ENCODE peak calls at places on chromosomes 12 and 14, in six cellular contexts. K is neuronal stem cell, Y is mesenchymal stem cell, N is H1, I is H9, J is trophoblast cell. O is an unnamed sample.

GRCh38 chr12:22719745-22720144 is 94.8 kb downstream of the ETNK1 start:
- DNase-seq in K (no peak), J (no peak), N (no peak), Y (no peak), I (no peak), O (no peak)

GRCh38 chr14:99753225-99754140 is 39.7 kb upstream of the EML1 start:
- DNase-seq in N (no peak), K (no peak), I (no peak), J (no peak), Y (peak; percentile 32), O (no peak)

GRCh38 chr12:67437011-67437410 is 167.9 kb downstream of the CAND1 start:
- DNase-seq in J (no peak), N (no peak), K (no peak), Y (peak; percentile 57), I (no peak), O (no peak)

GRCh38 chr12:51341259-51342007 is 5.0 kb downstream of the CELA1 start:
- DNase-seq in J (peak; percentile 92), Y (peak; percentile 76), K (peak; percentile 70), N (peak; percentile 79), I (peak; percentile 77), O (peak; percentile 64)

GRCh38 chr14:52703225-52703624 is 3.8 kb upstream of the PSMC6 start:
- DNase-seq in K (no peak), J (peak; percentile 40), N (no peak), I (no peak), Y (peak; percentile 91), O (peak; percentile 98)

GRCh38 chr12:95506707-95507523 is 33.0 kb downstream of the METAP2 start:
- DNase-seq in J (no peak), I (no peak), K (no peak), N (no peak), Y (no peak), O (peak; percentile 7)

GRCh38 chr12:93860659-93861373 is 183.6 kb downstream of the CRADD start:
- DNase-seq in I (no peak), N (no peak), Y (no peak), K (no peak), J (no peak), O (no peak)

GRCh38 chr12:19971396-19971802 is 396.9 kb upstream of the PDE3A start:
- DNase-seq in K (peak; percentile 18), I (peak; percentile 89), N (peak; percentile 54), Y (peak; percentile 69), J (peak; percentile 84), O (no peak)

GRCh38 chr12:94648578-94648977 is 1.8 kb downstream of the TMCC3 start:
- DNase-seq in J (no peak), Y (peak; percentile 29), I (no peak), K (no peak), N (no peak), O (no peak)

GRCh38 chr12:60760965-60761364 is 1165.1 kb downstream of the SLC16A7 start:
- DNase-seq in Y (no peak), K (no peak), J (no peak), N (no peak), I (no peak), O (no peak)

GRCh38 chr14:100498068-100498467 is 89.1 kb downstream of the BEGAIN start:
- DNase-seq in K (no peak), N (no peak), I (no peak), Y (no peak), J (no peak), O (no peak)

GRCh38 chr12:124395284-124395752 is 100.4 kb downstream of the RFLNA start:
- DNase-seq in K (no peak), N (no peak), J (no peak), I (no peak), Y (peak; percentile 80), O (no peak)

GRCh38 chr12:121590476-121591143 is 9.8 kb upstream of the KDM2B start:
- DNase-seq in K (peak; percentile 63), I (no peak), N (peak; percentile 49), Y (peak; percentile 71), J (no peak), O (peak; percentile 69)

GRCh38 chr14:106044949-106045596 is 518.7 kb downstream of the TMEM121 start:
- DNase-seq in I (no peak), K (no peak), Y (no peak), N (peak; percentile 40), J (peak; percentile 24), O (no peak)

GRCh38 chr12:114682920-114683708 is 861 bp downstream of the TBX3 start:
- DNase-seq in K (no peak), Y (no peak), J (peak; percentile 55), I (peak; percentile 63), N (peak; percentile 78), O (no peak)

GRCh38 chr12:52023182-52023975 is 16.6 kb downstream of the TAMALIN start:
- DNase-seq in J (peak; percentile 84), K (peak; percentile 80), N (peak; percentile 99), I (peak; percentile 93), Y (peak; percentile 72), O (peak; percentile 56)

GRCh38 chr12:63845726-63846125 is 1.2 kb downstream of the SRGAP1 start:
- DNase-seq in I (no peak), K (no peak), N (no peak), Y (peak; percentile 54), J (peak; percentile 41), O (peak; percentile 54)

GRCh38 chr12:93748672-93749403 is 71.7 kb downstream of the CRADD start:
- DNase-seq in J (no peak), N (no peak), Y (no peak), I (no peak), K (no peak), O (no peak)

GRCh38 chr14:98952595-98953325 is 319.2 kb downstream of the BCL11B start:
- DNase-seq in Y (no peak), I (no peak), N (no peak), K (no peak), J (peak; percentile 20), O (no peak)

GRCh38 chr12:122513660-122514059 is 12.9 kb upstream of the ZCCHC8 start:
- DNase-seq in I (no peak), Y (no peak), J (no peak), N (no peak), K (no peak), O (no peak)

GRCh38 chr14:74978416-74978947 is 23.1 kb upstream of the PGF start:
- DNase-seq in N (no peak), K (no peak), I (peak; percentile 39), J (peak; percentile 94), Y (peak; percentile 45), O (no peak)

GRCh38 chr14:86798330-86798729 is 1194.7 kb downstream of the GALC start:
- DNase-seq in J (no peak), Y (no peak), K (no peak), N (no peak), I (no peak), O (peak; percentile 16)

GRCh38 chr14:86794689-86795088 is 1198.3 kb downstream of the GALC start:
- DNase-seq in I (no peak), K (no peak), J (no peak), N (no peak), Y (no peak), O (no peak)

GRCh38 chr14:86796221-86797074 is 1196.5 kb downstream of the GALC start:
- DNase-seq in I (no peak), J (no peak), K (no peak), Y (peak; percentile 65), N (no peak), O (peak; percentile 23)

GRCh38 chr14:86799244-86799647 is 1193.7 kb downstream of the GALC start:
- DNase-seq in N (no peak), K (no peak), Y (peak; percentile 91), J (peak; percentile 23), I (no peak), O (peak; percentile 98)

DNA sequence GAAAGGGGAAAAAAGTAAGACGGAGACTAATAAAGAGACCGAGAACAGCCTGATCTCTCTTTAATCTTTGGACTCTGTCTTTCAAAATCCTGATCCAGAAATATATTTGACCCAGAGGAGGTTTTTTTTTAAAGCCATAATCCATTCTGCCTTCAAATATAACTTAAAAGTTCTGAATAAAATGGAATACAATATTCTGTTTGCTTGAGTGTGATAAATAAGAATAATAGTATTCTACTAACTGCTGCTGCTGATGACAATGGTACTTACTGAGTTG is 1196.0 kb downstream of the GALC start:
- DNase-seq in N (no peak), Y (no peak), K (no peak), I (no peak), J (no peak), O (no peak)
- H4K91ac ChIP-seq in N (no peak overlapping the region), Y (no peak overlapping the region), K (no peak overlapping the region), I (no peak overlapping the region), J (no peak overlapping the region), O (peak overlapping the region; percentile 84)

DNA sequence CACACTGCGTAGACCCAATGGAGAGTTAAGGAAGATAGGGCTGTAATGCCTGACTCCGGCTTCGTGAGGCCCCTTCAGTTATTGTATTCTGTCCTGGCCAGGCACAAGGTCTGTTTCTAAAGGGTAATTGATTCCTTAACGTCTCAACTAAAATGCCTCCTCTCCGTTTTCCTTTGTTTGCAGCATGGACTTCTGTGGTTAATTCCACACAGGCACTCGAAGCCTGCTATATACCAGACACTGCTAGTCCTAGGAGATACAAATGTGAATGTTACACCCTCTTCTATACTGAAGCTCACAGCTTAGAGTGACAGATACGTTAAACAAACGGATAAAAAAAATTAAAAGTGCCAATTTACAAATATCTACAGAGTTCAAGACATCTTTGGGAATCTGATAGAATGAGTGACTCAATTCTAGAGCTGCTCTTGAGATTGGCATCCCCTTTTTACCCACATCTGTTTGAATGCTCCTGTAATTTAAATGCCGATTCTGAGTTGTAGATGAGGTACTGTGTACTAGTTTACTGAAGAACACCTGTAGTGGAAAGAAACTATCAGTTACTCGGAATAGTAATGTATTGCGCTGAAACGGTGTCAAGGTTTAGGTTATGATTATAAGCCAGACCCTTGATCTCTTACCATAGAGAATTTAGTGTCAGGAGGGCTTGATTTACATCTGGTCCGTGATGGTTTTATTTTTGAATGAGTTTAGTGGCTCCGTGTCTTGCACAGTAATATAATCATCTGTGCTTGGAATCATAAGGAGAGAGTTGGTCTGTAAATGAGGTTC is 784 bp downstream of the PSMA6 start:
- DNase-seq in J (peak; percentile 29), N (no peak), K (no peak), I (no peak), Y (no peak), O (peak; percentile 4)
- H4K91ac ChIP-seq in J (peak overlapping the region; percentile 89), N (peak overlapping the region; percentile 69), K (no peak overlapping the region), I (no peak overlapping the region), Y (no peak overlapping the region), O (peak overlapping the region; percentile 80)

DNA sequence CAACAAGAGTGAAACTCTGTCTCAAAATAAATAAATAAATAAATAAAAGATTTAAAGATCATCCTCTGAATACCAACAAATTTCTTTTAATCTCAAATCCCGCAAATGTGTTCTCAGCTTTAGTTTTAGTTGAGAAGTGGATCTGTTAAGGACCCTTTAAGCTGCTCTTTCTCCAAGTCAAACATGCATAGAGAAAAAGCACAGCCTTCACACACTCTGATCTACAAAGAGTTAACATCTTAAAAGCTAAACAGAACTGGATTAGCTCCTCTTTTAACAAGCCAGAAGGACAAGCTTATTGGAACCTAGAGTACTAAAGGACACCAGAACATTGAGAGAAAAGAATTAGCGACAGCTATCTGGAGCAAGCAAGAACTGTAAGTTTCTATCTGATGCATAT is at the start of gene RPGRIP1:
- DNase-seq in Y (no peak), N (no peak), J (no peak), K (no peak), I (no peak), O (no peak)
- H4K91ac ChIP-seq in Y (no peak within 1 kb of the TSS), N (no peak within 1 kb of the TSS), J (no peak within 1 kb of the TSS), K (no peak within 1 kb of the TSS), I (no peak within 1 kb of the TSS), O (no peak within 1 kb of the TSS)

DNA sequence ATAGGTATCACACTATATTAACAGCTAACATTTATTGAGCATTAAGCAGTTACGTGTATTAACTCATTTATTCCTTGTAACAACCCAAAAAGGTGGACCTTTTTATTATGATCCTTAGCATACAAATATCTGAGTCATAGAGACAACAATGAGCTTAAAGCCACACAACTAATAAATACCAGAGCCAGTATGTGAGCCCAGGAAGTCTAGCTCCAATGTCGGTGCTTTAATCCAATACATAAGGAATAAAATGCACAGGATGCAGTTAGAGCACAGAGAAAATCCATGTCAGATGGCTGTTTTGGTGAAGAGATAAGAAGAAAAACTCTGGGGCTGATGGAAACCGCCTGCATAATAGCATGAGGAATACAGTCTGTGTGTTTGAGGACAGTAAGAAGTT is 888.6 kb downstream of the TMTC2 start:
- DNase-seq in K (no peak), Y (no peak), I (no peak), J (no peak), N (no peak), O (no peak)
- H4K91ac ChIP-seq in K (no peak overlapping the region), Y (no peak overlapping the region), I (no peak overlapping the region), J (no peak overlapping the region), N (no peak overlapping the region), O (no peak overlapping the region)

O was measured in IMR-90.